ENCODE peak calls at places on chromosomes 1 and 21, in six cellular contexts. One of them, this sample, is unnamed.

GRCh38 chr21:35100351-35100771 is 51.3 kb upstream of the RUNX1 start:
- DNase-seq in trophoblast cell: no peak
- DNase-seq in H1: no peak
- DNase-seq in IMR-90: peak
- DNase-seq in mesendoderm: no peak
- DNase-seq in mesenchymal stem cell: no peak
- DNase-seq in this sample: no peak

GRCh38 chr1:151714820-151715725 is 1.5 kb downstream of the CELF3 start:
- DNase-seq in trophoblast cell: no peak
- DNase-seq in H1: no peak
- DNase-seq in IMR-90: no peak
- DNase-seq in mesendoderm: no peak
- DNase-seq in mesenchymal stem cell: no peak
- DNase-seq in this sample: no peak

GRCh38 chr21:33608559-33608958 is 20.1 kb upstream of the DONSON start:
- DNase-seq in trophoblast cell: no peak
- DNase-seq in H1: no peak
- DNase-seq in IMR-90: peak
- DNase-seq in mesendoderm: no peak
- DNase-seq in mesenchymal stem cell: no peak
- DNase-seq in this sample: no peak

GRCh38 chr1:241598234-241598633 is 41.9 kb downstream of the CHML start:
- DNase-seq in trophoblast cell: no peak
- DNase-seq in H1: no peak
- DNase-seq in IMR-90: no peak
- DNase-seq in mesendoderm: no peak
- DNase-seq in mesenchymal stem cell: no peak
- DNase-seq in this sample: no peak

GRCh38 chr1:30533141-30533540 is 190.2 kb downstream of the MATN1 start:
- DNase-seq in trophoblast cell: no peak
- DNase-seq in H1: no peak
- DNase-seq in IMR-90: no peak
- DNase-seq in mesendoderm: no peak
- DNase-seq in mesenchymal stem cell: no peak
- DNase-seq in this sample: no peak

GRCh38 chr1:113758631-113759340 is 500 bp downstream of the PHTF1 start:
- DNase-seq in trophoblast cell: peak
- DNase-seq in H1: peak
- DNase-seq in IMR-90: peak
- DNase-seq in mesendoderm: peak
- DNase-seq in mesenchymal stem cell: peak
- DNase-seq in this sample: peak

GRCh38 chr1:84303154-84303830 is 1.8 kb downstream of the SAMD13 start:
- DNase-seq in trophoblast cell: no peak
- DNase-seq in H1: no peak
- DNase-seq in IMR-90: peak
- DNase-seq in mesendoderm: no peak
- DNase-seq in mesenchymal stem cell: peak
- DNase-seq in this sample: no peak

GRCh38 chr21:34762761-34763160 is 94.0 kb downstream of the CLIC6 start:
- DNase-seq in trophoblast cell: no peak
- DNase-seq in H1: no peak
- DNase-seq in IMR-90: peak
- DNase-seq in mesendoderm: no peak
- DNase-seq in mesenchymal stem cell: peak
- DNase-seq in this sample: no peak

GRCh38 chr1:157411064-157411463 is 141.3 kb downstream of the FCRL5 start:
- DNase-seq in trophoblast cell: no peak
- DNase-seq in H1: no peak
- DNase-seq in IMR-90: no peak
- DNase-seq in mesendoderm: no peak
- DNase-seq in mesenchymal stem cell: no peak
- DNase-seq in this sample: no peak

GRCh38 chr1:220990417-220991337 is 111.4 kb downstream of the HLX start:
- DNase-seq in trophoblast cell: no peak
- DNase-seq in H1: no peak
- DNase-seq in IMR-90: peak
- DNase-seq in mesendoderm: peak
- DNase-seq in mesenchymal stem cell: peak
- DNase-seq in this sample: no peak

DNA sequence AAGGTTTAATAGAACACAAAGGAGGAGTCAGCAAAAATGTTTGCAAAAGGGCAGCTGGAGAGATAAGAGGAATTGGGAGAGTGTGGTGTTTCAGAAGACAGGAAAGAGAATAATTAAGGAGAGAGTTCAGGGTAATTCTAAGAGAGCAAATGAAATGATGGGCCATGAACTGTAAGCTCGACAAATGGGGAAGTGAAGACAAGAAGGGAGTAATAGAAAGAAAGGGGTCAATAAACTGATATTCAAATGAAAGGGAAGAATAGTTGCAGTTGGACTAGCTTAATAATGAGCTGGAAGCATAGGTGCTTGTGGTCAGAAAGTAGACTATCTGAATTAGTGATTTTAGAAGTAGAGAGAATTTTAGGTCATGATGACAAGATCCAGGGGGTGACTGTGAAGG is 15.6 kb upstream of the RNF220 start:
- DNase-seq in trophoblast cell: no peak
- DNase-seq in H1: no peak
- DNase-seq in IMR-90: no peak
- DNase-seq in mesendoderm: no peak
- DNase-seq in mesenchymal stem cell: no peak
- DNase-seq in this sample: no peak
- H3K27ac ChIP-seq in trophoblast cell: no peak
- H3K27ac ChIP-seq in H1: no peak
- H3K27ac ChIP-seq in IMR-90: no peak
- H3K27ac ChIP-seq in mesendoderm: no peak
- H3K27ac ChIP-seq in mesenchymal stem cell: no peak
- H3K27ac ChIP-seq in this sample: no peak

GRCh38 chr1:171566467-171566866 is 55.6 kb upstream of the MYOCOS start:
- DNase-seq in trophoblast cell: no peak
- DNase-seq in H1: no peak
- DNase-seq in IMR-90: no peak
- DNase-seq in mesendoderm: peak
- DNase-seq in mesenchymal stem cell: no peak
- DNase-seq in this sample: no peak

DNA sequence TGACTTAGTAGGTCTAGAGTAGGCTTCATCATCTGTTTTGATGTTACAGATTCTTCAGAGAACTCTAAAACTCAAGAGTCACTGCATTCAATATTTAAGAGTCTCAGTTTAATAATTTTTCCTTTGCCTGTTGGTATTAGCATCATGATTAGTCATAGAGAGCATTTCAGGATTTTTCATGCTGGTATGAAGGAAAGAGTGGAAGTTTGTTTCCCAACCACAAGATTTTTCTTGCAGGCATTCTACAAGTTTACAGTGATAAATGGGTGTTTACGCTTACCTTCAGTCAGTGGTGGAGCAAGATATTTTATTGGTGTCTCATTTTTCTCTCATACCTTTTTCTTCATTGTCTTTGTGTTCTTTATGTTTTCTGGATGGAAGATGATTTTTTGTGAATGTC is 58.4 kb upstream of the MYOCOS start:
- DNase-seq in trophoblast cell: peak
- DNase-seq in H1: no peak
- DNase-seq in IMR-90: peak
- DNase-seq in mesendoderm: no peak
- DNase-seq in mesenchymal stem cell: peak
- DNase-seq in this sample: no peak
- H3K18ac ChIP-seq in trophoblast cell: no peak
- H3K18ac ChIP-seq in H1: no peak
- H3K18ac ChIP-seq in IMR-90: no peak
- H3K18ac ChIP-seq in mesendoderm: no peak
- H3K18ac ChIP-seq in mesenchymal stem cell: no peak
- H3K18ac ChIP-seq in this sample: no peak

GRCh38 chr1:224203243-224204016 is 20.4 kb downstream of the DEGS1 start:
- DNase-seq in trophoblast cell: peak
- DNase-seq in H1: peak
- DNase-seq in IMR-90: peak
- DNase-seq in mesendoderm: peak
- DNase-seq in mesenchymal stem cell: peak
- DNase-seq in this sample: peak
- H3K27ac ChIP-seq in trophoblast cell: peak
- H3K27ac ChIP-seq in H1: peak
- H3K27ac ChIP-seq in IMR-90: peak
- H3K27ac ChIP-seq in mesendoderm: peak
- H3K27ac ChIP-seq in mesenchymal stem cell: peak
- H3K27ac ChIP-seq in this sample: no peak

DNA sequence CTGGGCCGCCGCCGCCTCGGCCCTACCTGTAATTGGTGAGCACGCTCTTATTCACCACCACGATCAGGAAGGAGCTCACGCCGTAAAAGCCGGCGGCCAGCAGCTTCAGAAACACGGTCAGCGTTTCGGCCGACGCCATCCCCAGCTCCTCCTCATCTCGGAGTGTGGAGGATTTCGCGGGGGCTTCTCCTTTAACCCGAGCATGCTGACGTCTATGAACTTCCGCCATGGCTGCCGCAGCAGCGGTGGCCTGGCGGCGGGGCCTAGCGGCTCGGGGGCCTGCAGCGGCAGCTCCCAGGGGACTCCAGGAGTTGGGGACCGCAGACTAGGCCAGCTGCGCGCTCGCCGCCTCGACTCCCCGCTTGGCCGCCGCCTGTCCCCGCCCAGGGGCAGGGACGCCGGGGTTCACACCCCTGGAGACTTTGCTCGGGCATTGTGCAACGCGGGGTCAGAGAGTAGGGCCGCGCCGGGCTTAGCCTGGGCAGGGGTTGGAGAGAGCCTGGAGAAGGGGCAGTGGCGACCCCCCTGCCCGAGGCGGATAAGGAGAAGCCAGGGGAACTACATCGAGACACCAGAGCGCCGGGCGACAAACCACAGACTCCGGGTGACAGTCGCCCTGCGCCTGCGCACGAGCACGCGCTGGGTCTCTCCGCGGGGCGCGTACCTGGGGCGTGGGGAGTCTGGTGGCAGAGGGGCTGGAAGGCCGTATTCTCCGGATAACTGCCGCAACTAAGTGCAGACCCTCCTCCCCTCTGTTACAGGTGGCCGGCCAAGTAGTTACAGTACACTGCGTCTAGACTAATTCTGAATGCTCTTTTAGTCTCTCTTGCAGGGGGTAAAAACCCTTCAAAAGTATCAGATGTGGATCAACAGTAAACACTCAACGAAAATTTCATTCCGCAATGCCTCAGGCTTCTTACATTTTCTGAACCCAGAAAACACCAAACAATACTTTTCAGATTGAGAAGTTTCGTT is at the start of gene SLC35D1:
- DNase-seq in trophoblast cell: peak
- DNase-seq in H1: peak
- DNase-seq in IMR-90: peak
- DNase-seq in mesendoderm: peak
- DNase-seq in mesenchymal stem cell: peak
- DNase-seq in this sample: peak
- H3K18ac ChIP-seq in trophoblast cell: peak
- H3K18ac ChIP-seq in H1: peak
- H3K18ac ChIP-seq in IMR-90: peak
- H3K18ac ChIP-seq in mesendoderm: peak
- H3K18ac ChIP-seq in mesenchymal stem cell: peak
- H3K18ac ChIP-seq in this sample: peak